ENCODE peak calls at places on chromosome 2, in five cellular contexts. U is GM23248, T is SK-N-SH, F is colonic mucosa, H is fibroblast of lung. D is an unnamed sample. For H3K4me1, the result is how much of the 10 kb centered on the place peaks cover.

GRCh38 chr2:98445167-98445522 is 487 bp downstream of the INPP4A start:
- DNase-seq in T (no peak), F (no peak), U (peak), H (peak), D (no peak)

GRCh38 chr2:231752056-231752455 is 29.0 kb downstream of the PDE6D start:
- DNase-seq in F (no peak), H (no peak), U (no peak), T (no peak), D (no peak)

GRCh38 chr2:207711750-207712487 is 479 bp downstream of the CCNYL1 start:
- DNase-seq in T (peak), U (peak), F (peak), H (peak), D (peak)

GRCh38 chr2:47046271-47046670 is 108.8 kb downstream of the STPG4 start:
- DNase-seq in H (no peak), T (no peak), U (no peak), F (no peak), D (no peak)

GRCh38 chr2:189580662-189581353 is at the start of gene SLC40A1:
- DNase-seq in T (peak), H (peak), F (peak), U (peak), D (no peak)

GRCh38 chr2:231666171-231667095 is 41.9 kb upstream of the PTMA start:
- DNase-seq in T (peak), F (peak), H (peak), U (peak), D (peak)

GRCh38 chr2:224819075-224819474 is 102.9 kb upstream of the CCDC195 start:
- DNase-seq in T (no peak), F (no peak), H (peak), U (no peak), D (no peak)

GRCh38 chr2:121949271-121949670 is 193.8 kb downstream of the TSN start:
- DNase-seq in U (no peak), H (no peak), F (no peak), T (no peak), D (peak)

GRCh38 chr2:241865957-241866858 is 3.3 kb upstream of the RTP5 start:
- DNase-seq in T (peak), H (no peak), U (peak), F (no peak), D (no peak)

GRCh38 chr2:68974946-68975665 is 670 bp downstream of the GKN1 start:
- DNase-seq in F (no peak), U (peak), H (no peak), T (no peak), D (no peak)

GRCh38 chr2:101037161-101037755 is 35.2 kb downstream of the RPL31 start:
- DNase-seq in T (no peak), U (no peak), H (no peak), F (no peak), D (no peak)

GRCh38 chr2:48749820-48750739 is 5.4 kb downstream of the LHCGR start:
- DNase-seq in F (no peak), U (no peak), H (no peak), T (no peak), D (no peak)

GRCh38 chr2:202519453-202519852 is 115.3 kb upstream of the FAM117B start:
- DNase-seq in T (no peak), U (no peak), F (no peak), H (no peak), D (no peak)

GRCh38 chr2:238387376-238387775 is 39.4 kb upstream of the ASB1 start:
- DNase-seq in T (no peak), F (no peak), U (no peak), H (no peak), D (no peak)

GRCh38 chr2:239465017-239466001 is 64.5 kb upstream of the HDAC4 start:
- DNase-seq in T (no peak), F (peak), H (peak), U (peak), D (no peak)

GRCh38 chr2:240304746-240305161 is 130.7 kb upstream of the GPC1 start:
- DNase-seq in T (no peak), F (no peak), H (no peak), U (no peak), D (no peak)

GRCh38 chr2:160174322-160174721 is 25.8 kb downstream of the ITGB6 start:
- DNase-seq in U (no peak), H (peak), F (no peak), T (no peak), D (no peak)

GRCh38 chr2:161250864-161251436 is 57.3 kb upstream of the PSMD14 start:
- DNase-seq in F (no peak), H (peak), U (peak), T (peak), D (peak)

GRCh38 chr2:209809256-209809655 is 37.6 kb downstream of the UNC80 start:
- DNase-seq in U (no peak), H (no peak), F (no peak), T (no peak), D (no peak)

GRCh38 chr2:30679416-30680088 is 127.7 kb downstream of the CAPN13 start:
- DNase-seq in U (peak), F (no peak), T (peak), H (peak), D (no peak)

GRCh38 chr2:233248999-233249398 is 2.5 kb upstream of the ATG16L1 start:
- DNase-seq in T (no peak), H (no peak), U (no peak), F (no peak), D (no peak)

GRCh38 chr2:1747065-1747941 is 3.0 kb upstream of the PXDN start:
- DNase-seq in T (no peak), F (peak), U (no peak), H (no peak), D (no peak)

GRCh38 chr2:175012516-175012915 is 7.3 kb upstream of the CHN1 start:
- DNase-seq in U (no peak), T (no peak), H (peak), F (no peak), D (no peak)

GRCh38 chr2:198596985-198597384 is 792.6 kb downstream of the PLCL1 start:
- DNase-seq in T (no peak), U (no peak), H (no peak), F (no peak), D (no peak)

GRCh38 chr2:203718087-203718486 is 11.6 kb downstream of the CD28 start:
- DNase-seq in U (peak), F (no peak), T (no peak), H (peak), D (no peak)

GRCh38 chr2:223056656-223057418 is 4.8 kb downstream of the KCNE4 start:
- DNase-seq in U (no peak), F (no peak), H (peak), T (no peak), D (no peak)

GRCh38 chr2:134603966-134604365 is 114.8 kb downstream of the TMEM163 start:
- DNase-seq in F (no peak), T (no peak), H (no peak), U (no peak), D (no peak)

GRCh38 chr2:216735086-216735485 is 39.7 kb upstream of the IGFBP5 start:
- DNase-seq in T (peak), F (no peak), U (peak), H (no peak), D (no peak)

GRCh38 chr2:143955416-143956075 is 564.4 kb downstream of the ZEB2 start:
- DNase-seq in F (no peak), T (no peak), U (peak), H (peak), D (no peak)

DNA sequence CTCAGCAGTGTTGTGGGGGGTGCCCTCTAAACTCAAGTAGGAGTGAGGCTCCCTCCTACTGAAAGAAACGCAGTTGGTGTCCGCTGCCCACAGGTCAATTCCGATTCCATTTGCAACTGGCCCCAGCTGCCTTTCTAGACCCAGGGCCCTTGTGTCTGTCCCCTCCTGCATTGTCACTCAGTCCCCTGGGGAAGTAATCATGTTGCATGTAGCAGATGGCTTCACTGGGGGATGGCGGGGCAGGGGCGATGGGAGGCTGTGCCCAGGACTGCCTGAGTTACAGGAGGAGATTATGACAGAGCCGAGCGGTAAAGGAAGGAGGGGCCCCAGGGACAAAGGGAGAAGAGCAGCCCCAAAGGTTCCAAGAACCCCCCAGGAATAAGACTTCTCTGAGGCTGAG is 62.5 kb upstream of the SH3RF3 start:
- DNase-seq in F (no peak), T (no peak), H (no peak), U (no peak), D (peak)
- H3K4me1 ChIP-seq in F (under half), T (under half), H (under half), U (under half), D (under half)

DNA sequence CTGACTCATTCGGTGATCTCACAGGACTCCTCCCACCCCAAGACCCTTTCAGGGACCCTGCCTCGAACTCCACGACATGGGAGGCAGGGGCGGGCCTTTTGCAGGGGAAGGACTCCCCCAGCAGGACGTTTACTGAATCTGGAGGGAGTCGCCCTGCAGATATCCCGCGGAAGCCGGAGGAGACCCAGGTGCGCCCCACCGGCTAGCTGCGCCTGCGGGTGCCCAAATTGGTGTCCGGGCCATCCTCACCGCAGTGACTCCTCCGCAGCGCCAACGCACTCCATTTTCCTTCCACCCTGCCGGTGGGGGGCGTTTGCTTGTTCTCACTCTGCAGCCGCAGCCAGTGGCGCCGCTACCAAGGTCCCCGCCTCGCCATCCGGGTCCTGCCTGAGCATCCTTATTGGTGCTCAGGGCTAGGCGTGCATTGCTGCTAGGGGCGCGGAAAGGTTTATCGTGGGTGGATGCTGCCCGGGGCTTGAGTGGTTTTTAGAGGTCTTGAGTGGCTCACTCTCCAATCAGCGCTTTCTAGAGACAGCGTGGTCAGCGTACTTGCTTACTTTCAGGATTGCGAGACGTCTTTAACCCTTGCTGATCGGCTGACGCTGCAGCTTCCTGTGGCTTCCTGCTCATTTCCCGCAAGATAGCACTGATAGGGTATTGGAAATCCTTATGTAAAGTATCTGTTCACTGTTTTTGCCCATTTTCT is 81.4 kb downstream of the BIN1 start:
- DNase-seq in H (peak), U (peak), F (peak), T (peak), D (no peak)
- H3K9ac ChIP-seq in H (peak), U (peak), F (peak), T (peak), D (no peak)

GRCh38 chr2:190684941-190685340 is 36.1 kb downstream of the NAB1 start:
- DNase-seq in U (no peak), T (no peak), H (no peak), F (no peak), D (no peak)

GRCh38 chr2:190679813-190680591 is 31.1 kb downstream of the NAB1 start:
- DNase-seq in H (no peak), U (peak), F (peak), T (peak), D (peak)

GRCh38 chr2:190685348-190685747 is 36.5 kb downstream of the NAB1 start:
- DNase-seq in F (no peak), T (no peak), U (no peak), H (no peak), D (no peak)

GRCh38 chr2:190682168-190682567 is 33.3 kb downstream of the NAB1 start:
- DNase-seq in U (peak), F (no peak), H (peak), T (no peak), D (no peak)

DNA sequence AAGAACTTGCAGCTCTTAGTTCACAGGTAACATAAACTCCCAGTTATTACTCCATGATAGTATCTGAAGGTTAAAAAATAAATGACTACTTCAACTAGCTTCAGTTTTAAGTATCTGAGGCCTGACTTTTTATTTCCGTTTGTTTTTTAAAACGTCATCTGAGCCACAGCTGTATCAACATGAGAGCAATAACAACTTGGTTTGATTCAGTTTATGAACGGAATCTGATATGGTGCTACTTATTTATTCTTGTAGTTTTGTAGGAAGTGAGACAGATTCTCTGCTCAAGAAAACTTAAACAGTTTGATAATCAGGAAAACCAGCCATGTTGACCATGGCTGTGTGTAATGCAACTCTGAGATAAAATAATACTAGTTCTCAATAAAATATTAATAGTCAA is 34.9 kb downstream of the NAB1 start:
- DNase-seq in H (no peak), T (no peak), F (no peak), U (no peak), D (no peak)
- H3K4me1 ChIP-seq in H (under half), T (under half), F (under half), U (under half), D (under half)

DNA sequence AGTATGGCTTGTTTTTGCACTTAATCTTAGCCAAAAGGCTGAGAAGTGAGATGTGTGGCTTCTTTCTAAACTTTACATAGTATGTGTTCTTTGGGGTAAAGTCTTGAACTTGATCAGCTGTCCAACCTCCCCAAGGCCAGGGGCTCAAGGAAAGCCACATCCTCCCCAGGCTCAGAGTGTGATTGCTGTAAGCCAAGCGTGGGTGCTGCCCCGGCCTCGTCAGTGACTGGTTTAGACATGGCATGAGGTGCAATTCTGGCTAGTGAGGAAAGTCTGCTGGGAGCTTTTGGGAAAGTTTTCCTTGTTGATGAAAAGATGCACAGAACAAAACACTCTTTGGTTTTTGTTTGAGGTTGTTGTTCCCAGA is 40.2 kb downstream of the TMEM177 start:
- DNase-seq in T (no peak), U (no peak), H (no peak), F (no peak), D (no peak)
- H3K9ac ChIP-seq in T (no peak), U (no peak), H (no peak), F (no peak), D (no peak)

DNA sequence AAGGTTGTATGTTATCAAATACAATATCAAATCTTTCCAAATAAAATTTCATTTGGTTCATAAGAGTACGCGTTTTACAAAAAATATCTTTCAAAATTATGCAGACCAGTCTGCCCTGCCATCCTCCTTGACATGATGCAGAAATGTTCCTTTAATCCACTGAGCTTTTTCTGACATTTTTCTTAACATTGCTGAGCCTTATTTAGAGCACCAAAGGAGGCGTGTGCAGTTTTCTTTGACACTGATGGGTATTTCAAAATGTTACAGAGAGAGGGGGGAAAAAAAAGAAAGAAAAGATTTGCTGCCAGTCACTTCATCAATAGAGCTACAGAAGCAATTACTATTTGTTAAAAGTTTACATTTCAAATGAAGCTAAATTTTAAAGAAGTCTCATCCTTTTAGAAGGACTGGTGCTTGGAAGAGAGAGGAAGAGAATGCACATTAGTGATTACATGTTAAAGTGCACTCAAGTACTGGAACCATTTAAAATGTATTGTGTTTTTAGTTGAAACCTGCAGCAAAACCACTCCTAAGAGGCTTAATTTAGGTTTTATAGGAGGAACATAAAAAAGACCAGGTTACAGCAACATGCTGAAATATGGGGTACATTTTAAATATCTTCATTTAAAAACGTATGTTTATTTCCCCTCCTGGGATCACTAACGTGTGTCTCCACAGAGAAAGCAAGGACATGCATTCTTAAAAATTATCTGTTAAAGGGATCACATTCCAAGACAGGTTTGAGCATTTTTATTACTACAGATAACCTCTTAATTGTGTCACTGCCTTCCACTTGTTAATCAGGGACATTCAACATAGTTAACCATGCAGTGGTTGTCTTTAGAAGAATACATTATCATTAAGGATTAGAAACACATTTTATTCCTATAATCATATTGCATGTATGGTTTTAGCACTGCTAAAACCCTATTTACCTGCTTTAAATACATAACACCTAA is 258.4 kb downstream of the MEIS1 start:
- DNase-seq in T (no peak), F (no peak), U (no peak), H (no peak), D (no peak)
- H3K4me1 ChIP-seq in T (under half), F (under half), U (under half), H (under half), D (under half)

DNA sequence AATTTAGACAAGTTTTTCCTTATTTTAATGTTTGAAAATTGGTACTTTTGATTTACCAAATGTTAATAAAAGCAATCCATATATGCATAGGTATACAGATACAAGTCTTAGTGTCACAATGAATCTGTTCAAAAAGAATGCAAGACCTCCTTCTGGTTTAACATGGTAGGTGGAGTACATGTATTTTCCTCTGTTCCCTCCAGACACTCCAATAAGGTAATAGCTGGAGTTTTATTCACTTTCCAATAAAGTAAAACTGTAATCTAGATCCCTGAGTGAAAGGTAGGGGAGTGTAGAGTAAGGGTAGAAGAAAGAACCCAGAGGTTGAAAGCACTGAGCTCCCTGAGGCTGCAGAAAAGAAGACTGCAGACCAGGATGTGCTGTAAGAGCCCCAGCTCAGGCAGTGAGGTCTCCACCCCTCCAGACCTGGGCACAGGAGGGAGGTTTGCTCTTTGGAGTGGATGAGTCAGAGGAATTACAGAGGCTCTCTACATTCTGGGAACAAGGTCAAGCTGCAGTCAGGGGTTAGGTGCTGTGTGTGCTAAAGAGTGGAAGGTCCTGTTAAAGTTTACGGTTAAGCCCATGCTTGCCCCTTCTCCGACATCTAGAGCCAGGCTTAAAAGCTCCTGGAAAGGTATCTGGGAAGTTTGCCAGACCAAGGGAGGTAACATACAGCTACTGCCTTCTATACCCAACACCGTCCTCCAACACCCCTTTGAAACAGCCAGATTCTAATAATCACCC is 27.6 kb upstream of the STAT1 start:
- DNase-seq in F (peak), U (peak), H (peak), T (no peak), D (no peak)
- H3K9ac ChIP-seq in F (no peak), U (no peak), H (no peak), T (no peak), D (no peak)

GRCh38 chr2:96536445-96537065 is at the start of gene ARID5A:
- DNase-seq in U (peak), T (peak), H (peak), F (peak), D (peak)
- H3K4me1 ChIP-seq in U (half or more), T (under half), H (under half), F (under half), D (under half)

GRCh38 chr2:102736174-102736606 is 25.6 kb upstream of the TMEM182 start:
- DNase-seq in H (no peak), T (peak), F (peak), U (peak), D (peak)

GRCh38 chr2:102736607-102737409 is 25.0 kb upstream of the TMEM182 start:
- DNase-seq in H (peak), F (peak), T (peak), U (peak), D (peak)

GRCh38 chr2:102735431-102736130 is 26.2 kb upstream of the TMEM182 start:
- DNase-seq in H (peak), F (peak), T (no peak), U (no peak), D (no peak)

GRCh38 chr2:102743259-102743658 is 18.6 kb upstream of the TMEM182 start:
- DNase-seq in F (no peak), T (no peak), U (no peak), H (no peak), D (no peak)

GRCh38 chr2:102737435-102737834 is 24.4 kb upstream of the TMEM182 start:
- DNase-seq in T (no peak), H (no peak), F (no peak), U (no peak), D (peak)
- H3K9ac ChIP-seq in T (no peak), H (no peak), F (no peak), U (no peak), D (peak)

D was measured in Karpas-422.